ENCODE peak calls at places on chromosomes 2 and 18, in five cellular contexts. U, Y, N, P and C are unnamed samples.

GRCh38 chr2:186751790-186752189 is 57.9 kb downstream of the FAM171B start:
- DNase-seq in U (no peak), N (no peak), P (no peak), Y (no peak), C (no peak)

GRCh38 chr18:10401489-10401888 is 52.9 kb upstream of the APCDD1 start:
- DNase-seq in N (no peak), U (peak), Y (no peak), P (no peak), C (no peak)

GRCh38 chr2:111898703-111899514 is 502 bp downstream of the MERTK start:
- DNase-seq in N (no peak), P (no peak), Y (no peak), U (no peak), C (no peak)

GRCh38 chr2:96876811-96877437 is 7.0 kb upstream of the SEMA4C start:
- DNase-seq in N (no peak), P (no peak), Y (no peak), U (no peak), C (no peak)

GRCh38 chr2:181440919-181441318 is 16.3 kb upstream of the ITGA4 start:
- DNase-seq in U (no peak), N (no peak), P (no peak), Y (no peak), C (no peak)

GRCh38 chr2:61011649-61012048 is 5.9 kb upstream of the PEX13 start:
- DNase-seq in Y (no peak), U (peak), N (no peak), P (no peak), C (no peak)

GRCh38 chr2:162184796-162185195 is 32.7 kb upstream of the GCG start:
- DNase-seq in U (no peak), P (no peak), N (no peak), Y (no peak), C (no peak)

GRCh38 chr2:138017824-138018223 is 53.6 kb downstream of the HNMT start:
- DNase-seq in N (no peak), Y (no peak), P (no peak), U (no peak), C (no peak)

GRCh38 chr2:40395169-40396023 is 56.5 kb downstream of the SLC8A1 start:
- DNase-seq in Y (no peak), P (no peak), N (no peak), U (no peak), C (no peak)

GRCh38 chr2:214696681-214697080 is 112.8 kb downstream of the BARD1 start:
- DNase-seq in U (no peak), N (no peak), Y (no peak), P (no peak), C (no peak)

GRCh38 chr2:238169708-238170251 is 11.0 kb downstream of the ERFE start:
- DNase-seq in U (peak), N (no peak), P (no peak), Y (no peak), C (peak)

GRCh38 chr18:23542471-23542870 is 39.2 kb downstream of the RMC1 start:
- DNase-seq in Y (no peak), U (peak), P (no peak), N (no peak), C (no peak)

GRCh38 chr18:67301592-67301991 is 214.9 kb downstream of the DSEL start:
- DNase-seq in N (no peak), Y (no peak), U (peak), P (no peak), C (no peak)

GRCh38 chr2:142602418-142602989 is 275.0 kb upstream of the KYNU start:
- DNase-seq in U (no peak), N (no peak), P (no peak), Y (no peak), C (no peak)

GRCh38 chr2:134818321-134818720 is 20.1 kb upstream of the ACMSD start:
- DNase-seq in U (peak), P (no peak), N (no peak), Y (no peak), C (no peak)

GRCh38 chr2:162826901-162827300 is 11.7 kb downstream of the KCNH7 start:
- DNase-seq in U (no peak), N (no peak), P (no peak), Y (no peak), C (no peak)

GRCh38 chr2:108449410-108450200 is 599 bp downstream of the GCC2 start:
- DNase-seq in Y (peak), N (peak), P (no peak), U (peak), C (peak)

GRCh38 chr2:169476459-169476858 is 2.8 kb upstream of the BBS5 start:
- DNase-seq in Y (no peak), P (no peak), U (peak), N (peak), C (peak)

GRCh38 chr2:111659361-111660281 is 224.4 kb downstream of the ANAPC1 start:
- DNase-seq in U (peak), Y (peak), N (peak), P (peak), C (peak)

GRCh38 chr2:62319061-62319460 is 123.1 kb downstream of the B3GNT2 start:
- DNase-seq in N (no peak), P (no peak), U (no peak), Y (no peak), C (no peak)

GRCh38 chr2:170911314-170911889 is 17.7 kb upstream of the GORASP2 start:
- DNase-seq in Y (no peak), U (no peak), N (no peak), P (no peak), C (no peak)

DNA sequence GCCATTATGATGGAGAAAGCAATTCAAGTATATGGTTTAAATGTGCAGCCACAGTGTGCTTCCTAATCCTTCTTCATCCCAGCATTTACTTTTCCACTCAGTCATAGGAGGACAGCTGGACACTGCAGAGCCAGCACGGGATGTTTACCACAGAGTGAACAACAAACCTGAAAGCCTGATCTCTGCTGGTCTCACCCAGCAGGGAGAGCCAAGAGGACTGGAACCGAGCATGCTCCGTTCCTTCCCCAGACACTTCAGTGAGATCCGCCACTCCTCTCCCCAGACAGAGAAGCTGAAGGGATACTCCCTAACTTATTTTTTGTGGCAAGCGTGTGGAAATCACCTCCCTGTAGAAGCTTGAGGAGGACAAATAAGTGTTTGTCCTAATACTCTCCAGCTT is 23.2 kb upstream of the GORASP2 start:
- DNase-seq in N (no peak), P (no peak), Y (peak), U (no peak), C (no peak)
- TF ChIP-seq MAFK in N (no peak), P (no peak), Y (no peak), U (no peak), C (no peak)

GRCh38 chr2:19484736-19485135 is 126.3 kb upstream of the OSR1 start:
- DNase-seq in Y (no peak), U (no peak), P (no peak), N (no peak), C (no peak)

DNA sequence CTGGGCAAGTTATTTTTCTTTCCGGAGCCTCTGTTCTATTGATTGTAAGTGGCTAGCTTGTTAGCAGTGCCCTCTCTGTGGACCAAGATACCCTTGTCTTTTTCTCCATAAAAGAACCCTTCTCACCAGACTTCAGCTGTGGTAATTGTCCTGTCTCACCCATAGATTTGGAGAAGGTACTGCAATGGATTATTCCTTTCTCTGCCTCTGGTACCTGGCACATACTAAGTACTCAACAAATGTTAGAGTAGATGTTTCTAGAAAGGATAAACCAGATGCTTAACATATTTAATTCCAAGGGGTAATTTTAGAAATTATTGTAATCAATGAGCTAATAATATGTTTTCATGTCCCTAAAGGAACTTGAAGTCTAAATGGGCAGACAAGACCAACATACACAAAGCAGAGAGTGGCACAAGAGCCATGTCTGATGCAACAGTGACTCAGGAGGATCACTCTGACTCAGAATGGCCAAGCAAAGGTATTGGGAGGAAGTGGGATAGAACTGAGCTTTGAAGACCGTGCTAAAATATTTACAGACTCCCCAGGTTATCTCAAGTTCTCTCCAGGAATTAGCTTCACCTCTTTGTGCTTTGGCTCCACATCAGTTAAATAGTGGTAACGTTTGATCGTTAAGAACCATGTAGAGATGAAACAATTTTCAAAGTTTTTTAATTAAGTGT is 129.7 kb upstream of the OSR1 start:
- DNase-seq in P (no peak), Y (no peak), N (peak), U (peak), C (peak)
- TF ChIP-seq MAFK in P (no peak), Y (no peak), N (no peak), U (no peak), C (peak)

DNA sequence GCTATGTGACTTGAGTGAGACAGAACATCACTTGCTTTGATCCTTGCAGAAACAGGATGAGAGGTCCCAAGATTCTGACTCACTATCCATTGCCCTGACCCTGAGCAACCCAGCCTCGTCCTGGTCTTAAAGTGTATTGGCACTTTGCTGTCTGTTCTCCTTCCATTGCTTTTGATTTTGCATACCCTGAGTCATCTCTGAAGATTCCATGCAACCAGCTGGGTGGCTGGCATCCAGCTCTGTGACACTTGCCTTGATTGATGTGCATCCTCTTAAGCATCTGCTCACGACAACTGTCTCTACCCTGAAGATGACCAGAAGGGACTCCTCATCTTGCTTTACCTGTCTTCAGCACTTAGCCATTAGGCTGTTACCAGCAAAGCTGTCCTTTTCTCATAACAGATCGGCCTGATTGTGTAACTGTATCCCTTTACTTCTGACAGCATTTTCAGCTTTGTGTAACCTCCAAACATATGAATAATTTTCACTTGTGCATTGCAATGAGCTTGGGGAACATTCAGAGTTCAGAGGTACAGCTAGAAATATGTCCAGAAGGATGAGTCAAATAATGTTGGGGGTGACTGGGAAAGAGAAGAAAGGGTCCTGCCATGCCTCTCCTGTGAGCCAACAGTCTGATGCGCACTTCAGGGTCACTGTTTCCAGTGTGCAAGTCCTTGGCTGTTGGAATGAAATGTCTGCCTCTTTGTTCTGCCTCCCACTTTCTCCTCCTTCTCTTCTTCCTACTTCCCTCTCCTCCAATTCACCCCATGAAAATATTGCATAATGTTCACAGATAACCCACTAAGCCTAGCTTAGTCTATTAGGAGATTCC is 249.7 kb upstream of the OSR1 start:
- DNase-seq in Y (no peak), U (peak), P (no peak), N (no peak), C (peak)
- TF ChIP-seq MAFK in Y (no peak), U (no peak), P (no peak), N (no peak), C (no peak)

DNA sequence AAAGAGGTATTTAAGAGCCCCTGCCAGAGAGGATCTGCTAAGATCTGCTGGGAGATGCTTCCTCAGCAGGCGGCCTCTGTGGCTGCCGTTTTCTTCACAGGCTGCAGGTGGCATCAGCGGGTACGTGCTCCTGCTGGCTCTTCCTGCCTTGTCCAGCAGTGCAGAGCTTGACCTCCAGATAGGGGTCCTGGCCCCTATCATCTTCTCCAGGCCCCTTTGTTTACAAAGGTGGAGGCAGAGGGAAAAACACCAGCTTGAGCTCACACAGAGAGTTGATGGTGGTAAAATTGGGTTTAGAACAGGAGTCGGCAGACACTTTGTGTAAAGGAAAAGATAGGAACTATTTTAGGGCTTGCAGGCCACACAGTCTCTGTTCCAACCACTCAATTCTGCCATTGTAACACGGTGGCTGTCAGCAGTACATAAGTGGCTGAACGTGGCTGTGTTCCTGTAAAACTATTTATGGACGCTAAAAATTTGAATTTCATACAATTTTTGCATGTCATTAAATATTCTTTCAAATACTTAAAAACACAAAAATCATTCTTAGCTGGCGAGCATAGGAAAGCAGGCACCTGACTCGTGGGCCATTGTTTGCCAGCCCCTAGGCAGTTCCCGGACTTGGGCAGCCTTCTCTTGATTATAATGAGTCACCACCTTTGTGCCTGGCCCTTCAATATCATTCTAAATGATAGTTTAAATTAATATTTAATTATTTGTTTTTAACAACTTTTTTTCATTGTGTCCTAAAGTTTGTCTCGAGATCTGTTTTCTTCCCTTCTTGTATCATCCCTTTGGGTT is 98.2 kb upstream of the B3GNT7 start:
- DNase-seq in N (peak), Y (peak), U (peak), P (peak), C (peak)
- TF ChIP-seq MAFK in N (no peak), Y (no peak), U (no peak), P (no peak), C (no peak)

DNA sequence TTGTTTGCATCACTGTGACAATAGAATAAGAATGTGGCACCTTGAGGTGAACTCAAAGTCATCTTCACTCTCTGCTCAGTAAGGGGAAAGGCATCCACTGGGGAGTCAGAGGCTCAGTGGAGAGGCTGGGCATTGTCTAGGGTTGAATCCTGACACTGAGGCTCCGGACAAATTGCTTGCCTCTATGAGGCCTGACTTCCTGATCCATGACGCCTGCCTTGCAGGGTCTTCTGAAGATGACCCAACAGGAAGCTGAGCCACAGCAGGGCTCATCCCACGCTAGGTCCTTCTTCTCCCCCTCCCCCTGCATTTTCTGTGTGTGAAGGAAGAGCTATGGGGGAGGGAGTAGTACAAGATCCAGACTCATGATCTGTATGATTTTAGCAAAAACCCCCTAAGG is 265.1 kb downstream of the SH3BP4 start:
- DNase-seq in Y (no peak), N (no peak), U (peak), P (no peak), C (no peak)
- TF ChIP-seq MAFK in Y (no peak), N (no peak), U (no peak), P (no peak), C (no peak)

DNA sequence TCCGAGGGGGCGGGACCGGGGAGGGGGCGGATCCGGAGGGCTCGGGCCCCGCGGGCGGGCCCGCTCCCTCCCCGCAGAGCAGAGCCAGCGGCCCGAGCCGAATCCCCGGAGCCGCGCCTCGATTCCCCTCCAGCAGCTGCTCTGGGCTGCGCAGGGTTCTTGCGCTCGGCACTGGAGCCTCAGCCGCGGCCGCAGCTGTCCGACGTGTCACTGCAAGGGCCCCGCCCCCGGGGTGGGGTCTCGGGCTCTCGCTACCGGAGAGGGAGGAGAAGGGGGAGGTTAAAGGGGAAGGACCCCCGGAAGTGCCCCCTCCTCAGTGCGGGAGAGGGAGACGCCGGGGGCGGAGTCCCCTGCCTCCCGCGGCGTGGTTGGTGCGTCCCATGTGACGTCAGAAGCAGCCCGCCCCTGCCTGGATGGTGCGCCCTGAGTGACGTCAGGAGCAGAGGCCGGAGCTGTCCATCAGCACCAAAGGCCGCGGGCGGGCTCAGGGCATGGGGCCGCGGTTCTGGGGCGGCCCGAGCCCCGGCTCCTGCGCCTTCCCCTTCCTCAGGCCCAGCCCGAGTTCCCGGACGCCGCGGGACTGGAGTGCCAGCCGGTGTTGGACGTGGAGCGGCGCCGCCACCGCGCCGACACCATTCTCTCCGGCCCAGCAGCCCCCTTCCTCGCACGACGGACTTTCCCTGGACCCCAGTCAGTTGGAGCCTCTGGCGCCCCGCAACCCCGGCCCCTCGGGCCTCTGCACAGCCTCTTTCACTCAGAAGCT is at the start of the genes CHPF and TMEM198:
- DNase-seq in N (peak), U (peak), P (peak), Y (peak), C (peak)
- TF ChIP-seq MAFK in N (no peak), U (no peak), P (no peak), Y (no peak), C (no peak)